ENCODE peak calls at places on chromosomes 6 and 20, in six cellular contexts. B is IMR-90, Y is H9, K is H1, Z is mesendoderm, J is mesenchymal stem cell. F is an unnamed sample.

GRCh38 chr6:152368761-152369624 is 268.2 kb downstream of the SYNE1 start:
- DNase-seq in K (no peak), Z (peak; percentile 37), J (peak; percentile 27), B (peak; percentile 35), Y (no peak), F (no peak)

GRCh38 chr6:53199156-53199555 is 50.5 kb upstream of the GCM1 start:
- DNase-seq in Y (no peak), K (no peak), B (no peak), J (no peak), Z (no peak), F (no peak)

GRCh38 chr6:96520039-96520850 is 1.4 kb upstream of the UFL1 start:
- DNase-seq in J (peak; percentile 25), Z (peak; percentile 97), B (peak; percentile 35), Y (peak; percentile 58), K (no peak), F (no peak)

GRCh38 chr6:53377793-53378192 is 29.0 kb upstream of the ELOVL5 start:
- DNase-seq in B (no peak), Y (no peak), K (no peak), J (no peak), Z (no peak), F (no peak)

GRCh38 chr6:12815884-12816600 is 99.5 kb downstream of the PHACTR1 start:
- DNase-seq in K (no peak), Z (peak; percentile 78), J (no peak), Y (no peak), B (no peak), F (no peak)

GRCh38 chr6:158028421-158028820 is 46.8 kb downstream of the SYNJ2 start:
- DNase-seq in K (no peak), Z (no peak), Y (no peak), B (no peak), J (no peak), F (no peak)

GRCh38 chr6:168305091-168305749 is 14.4 kb downstream of the DACT2 start:
- DNase-seq in B (no peak), Z (no peak), J (no peak), Y (no peak), K (no peak), F (no peak)

GRCh38 chr20:4051413-4052138 is 36.2 kb upstream of the RNF24 start:
- DNase-seq in Y (no peak), J (no peak), K (no peak), Z (no peak), B (no peak), F (no peak)

GRCh38 chr6:82588020-82588419 is 224.4 kb downstream of the TPBG start:
- DNase-seq in B (no peak), J (no peak), Z (peak; percentile 7), Y (no peak), K (no peak), F (no peak)

GRCh38 chr6:157228421-157229218 is 94.7 kb downstream of the TMEM242 start:
- DNase-seq in J (no peak), Z (peak; percentile 32), K (no peak), B (no peak), Y (no peak), F (peak; percentile 39)

GRCh38 chr6:20868397-20869185 is 334.3 kb downstream of the CDKAL1 start:
- DNase-seq in K (no peak), Y (peak; percentile 48), Z (peak; percentile 90), J (no peak), B (no peak), F (no peak)

GRCh38 chr6:88804701-88805100 is 158.7 kb downstream of the RNGTT start:
- DNase-seq in K (no peak), Z (no peak), J (no peak), B (peak; percentile 69), Y (no peak), F (no peak)

GRCh38 chr20:23446505-23446904 is 6.2 kb downstream of the CST11 start:
- DNase-seq in Z (peak; percentile 73), J (peak; percentile 62), Y (peak; percentile 75), B (peak; percentile 21), K (no peak), F (peak; percentile 51)

GRCh38 chr6:42451146-42451594 is 556 bp downstream of the TRERF1 start:
- DNase-seq in J (no peak), Z (no peak), Y (no peak), K (no peak), B (no peak), F (no peak)

GRCh38 chr6:31740397-31741223 is 805 bp downstream of the MSH5 start:
- DNase-seq in Y (no peak), B (no peak), J (no peak), Z (no peak), K (no peak), F (no peak)

GRCh38 chr6:3644613-3645012 is 106.9 kb downstream of the PXDC1 start:
- DNase-seq in Z (peak; percentile 32), K (no peak), Y (no peak), J (no peak), B (no peak), F (no peak)

GRCh38 chr6:142913511-142914047 is 31.4 kb downstream of the HIVEP2 start:
- DNase-seq in J (no peak), Y (no peak), K (no peak), B (no peak), Z (no peak), F (no peak)

GRCh38 chr20:50138479-50139393 is 14.8 kb downstream of the PEDS1 start:
- DNase-seq in Y (peak; percentile 49), J (no peak), Z (no peak), K (no peak), B (no peak), F (no peak)

GRCh38 chr6:31083742-31084354 is 28.5 kb downstream of the C6orf15 start:
- DNase-seq in J (peak; percentile 77), K (peak; percentile 54), Y (peak; percentile 86), Z (peak; percentile 86), B (peak; percentile 92), F (peak; percentile 41)

GRCh38 chr6:89372506-89372901 is 20.0 kb upstream of the UBE2J1 start:
- DNase-seq in B (no peak), K (no peak), J (peak; percentile 34), Y (no peak), Z (no peak), F (no peak)

GRCh38 chr6:43014434-43014909 is 423 bp downstream of the KLHDC3 start:
- DNase-seq in B (peak; percentile 45), K (no peak), J (peak; percentile 63), Y (no peak), Z (no peak), F (no peak)

GRCh38 chr20:62737271-62737761 is 28.7 kb downstream of the NTSR1 start:
- DNase-seq in K (no peak), J (no peak), Z (no peak), B (no peak), Y (no peak), F (no peak)

GRCh38 chr6:35691027-35691824 is 2.5 kb upstream of the FKBP5 start:
- DNase-seq in K (no peak), J (peak; percentile 73), B (peak; percentile 44), Z (no peak), Y (no peak), F (no peak)

DNA sequence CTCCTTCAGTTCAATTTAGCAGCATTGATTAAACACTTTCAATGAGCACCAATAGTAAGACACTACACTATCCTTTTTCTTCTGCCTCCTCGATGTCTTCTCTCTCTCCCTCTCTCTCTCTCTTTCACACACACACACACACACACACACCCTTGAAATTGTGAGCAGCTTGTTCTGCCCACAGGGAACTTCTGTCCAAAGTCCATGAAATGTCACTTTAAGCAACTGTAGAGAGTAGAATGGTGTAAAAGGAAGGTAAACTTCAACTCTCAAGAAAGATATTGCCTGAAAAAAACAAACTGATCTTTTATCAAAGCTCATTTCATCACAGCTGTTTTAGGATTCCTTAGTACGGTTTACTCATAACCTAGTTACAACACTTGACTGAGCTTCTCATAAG is 107.1 kb downstream of the TNFRSF21 start:
- DNase-seq in J (no peak), Z (no peak), B (no peak), K (no peak), Y (no peak), F (no peak)
- H2AK5ac ChIP-seq in J (no peak overlapping the region), Z (no peak overlapping the region), B (no peak overlapping the region), K (no peak overlapping the region), Y (no peak overlapping the region), F (no peak overlapping the region)

GRCh38 chr20:47141350-47141921 is 215.1 kb downstream of the ZMYND8 start:
- DNase-seq in K (no peak), Z (no peak), Y (no peak), J (no peak), B (no peak), F (no peak)

GRCh38 chr20:47142782-47143170 is 213.7 kb downstream of the ZMYND8 start:
- DNase-seq in Y (no peak), Z (no peak), B (no peak), K (no peak), J (no peak), F (no peak)

GRCh38 chr20:47137231-47137865 is 219.2 kb downstream of the ZMYND8 start:
- DNase-seq in K (no peak), B (peak; percentile 40), J (no peak), Y (no peak), Z (no peak), F (no peak)

GRCh38 chr20:47141941-47142781 is 214.3 kb downstream of the ZMYND8 start:
- DNase-seq in J (no peak), Y (no peak), Z (no peak), B (no peak), K (no peak), F (no peak)

DNA sequence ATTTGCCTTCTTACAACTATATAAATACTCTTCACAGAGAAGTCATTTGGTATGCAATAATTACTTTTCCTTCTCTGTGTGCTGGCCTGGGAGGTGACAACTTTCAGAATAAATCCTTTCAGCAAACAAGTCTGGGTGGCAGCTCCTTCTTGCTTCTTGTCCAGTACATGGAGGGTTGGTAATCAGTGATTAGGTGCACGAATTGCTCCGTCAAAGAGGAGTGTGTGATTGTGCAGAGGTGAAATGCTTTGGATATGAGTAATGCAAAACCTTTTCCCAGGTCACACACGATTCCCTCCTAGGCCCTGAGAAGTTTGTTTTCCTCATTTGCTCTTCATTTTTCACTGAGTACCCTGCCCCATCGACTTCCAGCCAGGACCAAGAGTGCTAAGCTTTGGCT is 216.6 kb downstream of the ZMYND8 start:
- DNase-seq in Z (no peak), Y (no peak), J (no peak), K (no peak), B (no peak), F (no peak)
- H3K9ac ChIP-seq in Z (no peak overlapping the region), Y (no peak overlapping the region), J (no peak overlapping the region), K (no peak overlapping the region), B (no peak overlapping the region), F (no peak overlapping the region)

DNA sequence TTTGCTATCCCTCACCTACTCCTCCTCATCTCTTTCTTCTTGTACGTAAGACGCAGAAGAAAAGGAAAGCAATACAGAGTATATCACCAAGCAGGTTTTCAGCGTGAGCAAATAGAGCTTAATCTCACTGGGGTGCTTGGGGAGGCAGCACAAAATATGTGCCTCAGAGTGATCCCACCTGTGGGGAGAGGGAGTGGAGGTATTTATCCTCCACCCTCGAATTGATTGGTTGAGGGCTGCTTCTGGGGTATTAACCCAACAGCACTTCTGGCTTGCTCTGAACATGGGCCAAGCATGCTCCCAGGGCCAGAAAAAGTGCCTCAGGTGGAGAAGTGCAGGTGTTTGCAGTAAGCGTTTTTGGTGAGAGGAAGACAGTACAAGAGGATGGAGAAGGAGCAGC is 78.5 kb upstream of the EYA2 start:
- DNase-seq in Z (no peak), J (no peak), K (no peak), Y (no peak), B (no peak), F (no peak)
- H2AK5ac ChIP-seq in Z (no peak overlapping the region), J (no peak overlapping the region), K (no peak overlapping the region), Y (no peak overlapping the region), B (no peak overlapping the region), F (no peak overlapping the region)

DNA sequence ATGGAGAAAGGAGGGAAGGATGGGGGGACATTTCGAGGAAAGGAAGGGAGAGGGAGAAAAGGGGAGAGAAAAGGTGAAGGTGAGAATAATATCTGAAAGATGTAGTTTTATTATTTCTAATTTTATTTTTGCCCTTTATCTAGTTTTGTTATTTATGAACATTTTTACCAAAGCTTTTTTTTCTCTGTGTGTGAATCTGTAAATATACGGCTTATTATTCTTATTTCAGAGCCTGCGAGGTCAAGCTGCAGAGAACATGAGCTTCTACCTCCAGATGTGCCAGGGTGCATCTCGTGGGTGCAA is 35.0 kb downstream of the HLA-A start:
- DNase-seq in K (no peak), B (no peak), Z (no peak), J (no peak), Y (no peak), F (no peak)
- H3K9ac ChIP-seq in K (no peak overlapping the region), B (peak overlapping the region; percentile 66), Z (peak overlapping the region; percentile 61), J (peak overlapping the region; percentile 92), Y (no peak overlapping the region), F (peak overlapping the region; percentile 64)